ENCODE peak calls at places on chromosomes 11 and 22, in ten cellular contexts. V is breast epithelium; G is DMS153; N is iris pigment epithelial cell; Q is fibroblast of villous mesenchyme; P is naive thymus-derived CD8-positive, alpha-beta T cell; F is RPMI7951; O is amygdala; D is activated CD4-positive, alpha-beta T cell treated with anti-CD3 and anti-CD28 coated beads, Interleukin-2, amount 50 U/mL, for 48 hours; H is pancreas. K is an unnamed sample.

GRCh38 chr11:62069961-62070919 is 53.6 kb upstream of the INCENP start:
- DNase-seq in V (no peak), G (no peak), N (no peak), Q (no peak), P (no peak), F (no peak), O (no peak), D (no peak), H (no peak), K (no peak)

GRCh38 chr11:17014774-17015638 is 792 bp upstream of the PLEKHA7 start:
- DNase-seq in V (no peak), G (no peak), N (peak; percentile 71), Q (peak; percentile 23), P (no peak), F (no peak), O (no peak), D (peak; percentile 26), H (no peak), K (no peak)

GRCh38 chr22:43317252-43317651 is 25.9 kb downstream of the SCUBE1 start:
- DNase-seq in V (no peak), G (no peak), N (no peak), Q (no peak), P (no peak), F (no peak), O (no peak), D (no peak), H (no peak), K (no peak)

GRCh38 chr22:38832005-38832978 is 11.5 kb downstream of the NPTXR start:
- DNase-seq in V (no peak), G (no peak), N (no peak), Q (no peak), P (no peak), F (no peak), O (no peak), D (no peak), H (no peak), K (no peak)

GRCh38 chr22:50581950-50582561 is 593 bp downstream of the CHKB start:
- DNase-seq in V (no peak), G (no peak), N (peak; percentile 15), Q (peak; percentile 10), P (no peak), F (peak; percentile 9), O (no peak), D (peak; percentile 56), H (no peak), K (no peak)

GRCh38 chr22:17563936-17564391 is 666 bp downstream of the SLC25A18 start:
- DNase-seq in V (no peak), G (no peak), N (peak; percentile 36), Q (peak; percentile 84), P (no peak), F (no peak), O (peak; percentile 46), D (no peak), H (no peak), K (no peak)

GRCh38 chr11:22752908-22753310 is 76.7 kb downstream of the SVIP start:
- DNase-seq in V (no peak), G (no peak), N (no peak), Q (no peak), P (no peak), F (no peak), O (no peak), D (no peak), H (peak; percentile 5), K (no peak)

GRCh38 chr11:34233215-34233614 is 124.6 kb downstream of the ABTB2 start:
- DNase-seq in V (no peak), G (no peak), N (no peak), Q (no peak), P (no peak), F (no peak), O (no peak), D (no peak), H (no peak), K (no peak)